ENCODE peak calls at places on chromosomes 13 and 19, in six cellular contexts. V is neural progenitor cell; G is CD8-positive, alpha-beta T cell; E is heart right ventricle; K is psoas muscle; P is left ventricle myocardium inferior. J is an unnamed sample.

GRCh38 chr13:46992383-46992952 is 95.6 kb upstream of the HTR2A start:
- DNase-seq in V (peak; percentile 11), G (no peak), E (no peak), K (no peak), P (no peak), J (no peak)

GRCh38 chr13:112722433-112723250 is 32.8 kb downstream of the ATP11A start:
- DNase-seq in V (no peak), G (no peak), E (peak; percentile 75), K (no peak), P (peak; percentile 55), J (peak; percentile 70)

GRCh38 chr13:97353927-97354326 is 80.0 kb upstream of the RAP2A start:
- DNase-seq in V (no peak), G (no peak), E (no peak), K (no peak), P (no peak), J (no peak)

GRCh38 chr13:36420437-36420891 is 11.8 kb upstream of the CCNA1 start:
- DNase-seq in V (peak; percentile 83), G (peak; percentile 57), E (peak; percentile 64), K (no peak), P (peak; percentile 42), J (peak; percentile 77)

GRCh38 chr13:113589251-113589960 is 4.9 kb downstream of the TFDP1 start:
- DNase-seq in V (no peak), G (no peak), E (peak; percentile 20), K (peak; percentile 31), P (peak; percentile 55), J (no peak)

GRCh38 chr19:5477451-5478215 is 22.4 kb downstream of the ZNRF4 start:
- DNase-seq in V (no peak), G (no peak), E (no peak), K (no peak), P (no peak), J (no peak)

GRCh38 chr19:35034005-35034502 is 3.8 kb downstream of the SCN1B start:
- DNase-seq in V (no peak), G (no peak), E (no peak), K (no peak), P (no peak), J (no peak)

GRCh38 chr13:88565566-88565965 is 894.4 kb downstream of the SLITRK5 start:
- DNase-seq in V (no peak), G (no peak), E (no peak), K (no peak), P (no peak), J (no peak)

GRCh38 chr19:34254552-34255432 is at the start of gene GARRE1:
- DNase-seq in V (peak; percentile 71), G (peak; percentile 18), E (peak; percentile 36), K (peak; percentile 71), P (peak; percentile 45), J (no peak)

GRCh38 chr13:49840266-49840665 is 47.8 kb upstream of the KPNA3 start:
- DNase-seq in V (no peak), G (no peak), E (no peak), K (no peak), P (no peak), J (no peak)

GRCh38 chr19:10421240-10421948 is 1.1 kb downstream of the PDE4A start:
- DNase-seq in V (no peak), G (no peak), E (no peak), K (no peak), P (no peak), J (no peak)

GRCh38 chr19:51338563-51339312 is 3.2 kb downstream of the VSIG10L start:
- DNase-seq in V (peak; percentile 94), G (peak; percentile 86), E (peak; percentile 81), K (peak; percentile 85), P (peak; percentile 78), J (peak; percentile 82)

GRCh38 chr13:91174886-91175501 is 172.5 kb upstream of the MIR17HG start:
- DNase-seq in V (no peak), G (no peak), E (no peak), K (no peak), P (no peak), J (no peak)

GRCh38 chr13:51623473-51623872 is 39.2 kb downstream of the WDFY2 start:
- DNase-seq in V (no peak), G (no peak), E (no peak), K (no peak), P (no peak), J (no peak)

GRCh38 chr13:75831389-75831788 is 195.3 kb downstream of the LMO7 start:
- DNase-seq in V (no peak), G (no peak), E (no peak), K (no peak), P (no peak), J (no peak)

GRCh38 chr13:19597523-19597922 is 35.9 kb upstream of the MPHOSPH8 start:
- DNase-seq in V (no peak), G (no peak), E (no peak), K (no peak), P (no peak), J (no peak)

GRCh38 chr13:41007359-41008118 is 11.6 kb downstream of the ELF1 start:
- DNase-seq in V (peak; percentile 34), G (no peak), E (no peak), K (no peak), P (no peak), J (no peak)

GRCh38 chr13:41005709-41006108 is 13.4 kb downstream of the ELF1 start:
- DNase-seq in V (no peak), G (no peak), E (no peak), K (no peak), P (no peak), J (no peak)

GRCh38 chr13:41006951-41007350 is 12.2 kb downstream of the ELF1 start:
- DNase-seq in V (no peak), G (no peak), E (no peak), K (no peak), P (no peak), J (no peak)

GRCh38 chr13:41006296-41006695 is 12.8 kb downstream of the ELF1 start:
- DNase-seq in V (no peak), G (no peak), E (no peak), K (no peak), P (no peak), J (no peak)

DNA sequence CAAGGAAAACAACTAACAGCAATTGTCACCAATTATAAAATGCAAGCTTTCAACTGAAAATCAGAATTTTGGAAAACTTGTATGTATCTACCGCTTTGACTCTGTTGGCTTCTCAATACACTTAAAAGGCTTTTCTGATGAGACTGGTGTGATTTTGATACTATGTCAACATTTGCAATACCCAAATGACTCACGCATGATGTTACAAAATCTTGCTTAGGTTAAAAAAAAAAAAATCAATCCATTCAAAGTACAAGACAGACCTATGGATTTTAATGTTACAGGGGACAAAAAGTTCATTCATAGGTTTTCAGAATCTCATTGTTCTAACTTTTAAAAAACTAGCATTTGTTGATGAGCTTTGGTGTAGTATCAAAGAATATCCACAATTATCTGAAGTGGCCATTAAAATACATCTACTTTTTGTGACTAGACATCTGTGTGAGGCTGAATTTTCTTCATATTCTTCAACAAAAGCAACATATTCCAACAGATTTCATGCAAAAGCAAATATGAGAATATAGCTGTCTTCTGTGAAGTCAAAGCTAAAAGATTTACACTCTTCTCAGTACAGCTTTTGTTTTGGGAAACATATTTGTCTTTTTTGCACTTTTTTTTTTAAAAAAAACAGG is 10.7 kb downstream of the ELF1 start:
- DNase-seq in V (no peak), G (no peak), E (no peak), K (no peak), P (no peak), J (no peak)
- H3K4me1 ChIP-seq in V (peaks cover 13% of the 10 kb centered on the region), G (peaks cover 82% of the 10 kb centered on the region), E (peaks cover 40% of the 10 kb centered on the region), K (peaks cover 26% of the 10 kb centered on the region), P (peaks cover 59% of the 10 kb centered on the region), J (peaks cover 9% of the 10 kb centered on the region)

GRCh38 chr19:49850221-49850486 is 805 bp upstream of the PTOV1 start:
- DNase-seq in V (no peak), G (no peak), E (no peak), K (no peak), P (no peak), J (no peak)
- H3K27ac ChIP-seq in V (no peak overlapping the region), G (no peak overlapping the region), E (no peak overlapping the region), K (peak overlapping the region; percentile 100), P (peak overlapping the region; percentile 99), J (peak overlapping the region; percentile 80)

DNA sequence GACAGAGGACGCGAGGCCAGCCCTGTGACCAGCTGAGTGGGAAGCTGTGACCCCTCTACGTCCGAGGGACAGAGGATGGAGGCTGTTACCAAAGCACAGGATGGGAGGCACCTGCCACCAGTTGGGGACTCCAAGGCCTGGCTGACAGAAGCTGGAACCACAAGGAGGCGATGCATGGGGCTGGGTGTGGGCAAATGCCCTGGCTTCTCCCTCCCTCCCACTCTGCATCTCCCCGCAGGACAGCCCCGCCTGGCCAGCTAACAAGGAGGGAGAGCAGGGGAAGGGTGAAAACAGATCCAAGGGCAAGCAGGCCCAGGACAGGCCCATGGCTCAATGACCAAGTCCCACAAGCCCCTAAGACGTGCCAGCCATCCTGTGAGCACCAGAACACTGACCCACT is 28.6 kb downstream of the AKT2 start:
- DNase-seq in V (no peak), G (no peak), E (no peak), K (no peak), P (peak; percentile 1), J (no peak)
- TF ChIP-seq CTCF in V (no peak), G (no peak), E (no peak), K (no peak), P (no peak), J (no peak)

DNA sequence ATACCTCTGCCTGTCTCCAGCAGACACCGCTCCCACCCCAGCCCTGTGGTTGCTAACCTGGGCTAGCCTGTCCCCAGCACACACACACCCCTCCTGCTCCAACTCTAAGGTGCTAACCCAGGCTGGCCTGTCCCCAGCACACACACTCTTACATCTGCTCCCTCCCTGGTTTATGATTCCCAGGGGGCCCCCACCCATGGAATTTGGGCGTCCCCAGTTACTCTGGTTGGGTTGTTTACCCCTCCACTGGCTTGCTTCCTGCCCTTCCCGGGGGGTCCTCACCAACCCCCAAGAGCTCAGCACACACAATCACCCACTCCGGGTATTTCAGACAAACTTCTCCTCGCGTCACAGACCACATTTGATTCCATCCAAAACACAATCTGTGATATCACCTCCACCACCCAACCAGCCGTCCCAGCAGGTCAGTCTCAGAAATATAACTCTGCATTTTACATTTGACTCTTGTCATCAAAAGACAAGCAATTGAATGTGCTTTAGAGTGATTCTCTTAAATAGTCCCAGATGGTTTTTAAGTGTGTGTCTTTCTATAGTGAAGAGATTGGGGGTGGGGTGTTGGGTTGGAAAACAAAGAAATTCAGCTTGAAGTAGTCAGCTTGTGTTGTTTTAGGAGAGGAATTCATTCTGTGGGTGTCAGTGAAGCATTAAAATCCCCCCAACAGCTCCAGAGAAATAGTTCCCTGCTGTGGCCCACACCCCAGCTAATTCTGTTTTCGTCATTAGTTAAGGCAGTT is 20.1 kb downstream of the COL4A2 start:
- DNase-seq in V (peak; percentile 43), G (no peak), E (no peak), K (no peak), P (no peak), J (no peak)
- H3K4me1 ChIP-seq in V (peaks cover 48% of the 10 kb centered on the region), G (no peaks in the 10 kb centered on the region), E (peaks cover 92% of the 10 kb centered on the region), K (peaks cover 10% of the 10 kb centered on the region), P (peaks cover 98% of the 10 kb centered on the region), J (peaks cover 26% of the 10 kb centered on the region)